ENCODE peak calls at places on chromosomes 6 and 20, in five cellular contexts. One of them, this sample, is unnamed. For H3K4me1, the result is how much of the 10 kb centered on the place peaks cover.

GRCh38 chr6:122400121-122400450 is 634 bp downstream of the HSF2 start:
- DNase-seq in cardiac muscle cell: no peak
- DNase-seq in GM23338: peak
- DNase-seq in heart right ventricle: no peak
- DNase-seq in fibroblast of lung: peak
- DNase-seq in this sample: no peak

GRCh38 chr6:15329154-15329781 is 83.4 kb downstream of the JARID2 start:
- DNase-seq in GM23338: no peak
- DNase-seq in fibroblast of lung: peak
- DNase-seq in cardiac muscle cell: no peak
- DNase-seq in heart right ventricle: no peak
- DNase-seq in this sample: no peak

GRCh38 chr6:148021135-148021534 is 321.5 kb upstream of the SASH1 start:
- DNase-seq in cardiac muscle cell: no peak
- DNase-seq in fibroblast of lung: no peak
- DNase-seq in GM23338: no peak
- DNase-seq in heart right ventricle: no peak
- DNase-seq in this sample: no peak

GRCh38 chr6:113570176-113570575 is 287.0 kb upstream of the MARCKS start:
- DNase-seq in heart right ventricle: no peak
- DNase-seq in cardiac muscle cell: no peak
- DNase-seq in fibroblast of lung: peak
- DNase-seq in GM23338: no peak
- DNase-seq in this sample: no peak

GRCh38 chr6:170084166-170084730 is 206.6 kb downstream of the DLL1 start:
- DNase-seq in cardiac muscle cell: no peak
- DNase-seq in GM23338: no peak
- DNase-seq in heart right ventricle: no peak
- DNase-seq in fibroblast of lung: no peak
- DNase-seq in this sample: no peak

GRCh38 chr6:111846061-111846460 is 27.2 kb downstream of the FYN start:
- DNase-seq in GM23338: no peak
- DNase-seq in heart right ventricle: no peak
- DNase-seq in fibroblast of lung: no peak
- DNase-seq in cardiac muscle cell: no peak
- DNase-seq in this sample: no peak

GRCh38 chr6:39540454-39540853 is 184.8 kb downstream of the KIF6 start:
- DNase-seq in cardiac muscle cell: no peak
- DNase-seq in fibroblast of lung: no peak
- DNase-seq in GM23338: no peak
- DNase-seq in heart right ventricle: no peak
- DNase-seq in this sample: no peak

GRCh38 chr20:41155267-41155666 is 17.9 kb downstream of the PLCG1 start:
- DNase-seq in heart right ventricle: no peak
- DNase-seq in GM23338: no peak
- DNase-seq in fibroblast of lung: peak
- DNase-seq in cardiac muscle cell: no peak
- DNase-seq in this sample: no peak

GRCh38 chr6:167467793-167468431 is 143.0 kb downstream of the TTLL2 start:
- DNase-seq in heart right ventricle: no peak
- DNase-seq in fibroblast of lung: no peak
- DNase-seq in cardiac muscle cell: no peak
- DNase-seq in GM23338: no peak
- DNase-seq in this sample: no peak

GRCh38 chr6:39849764-39850163 is 57.6 kb downstream of the DAAM2 start:
- DNase-seq in fibroblast of lung: no peak
- DNase-seq in GM23338: no peak
- DNase-seq in heart right ventricle: no peak
- DNase-seq in cardiac muscle cell: no peak
- DNase-seq in this sample: no peak

GRCh38 chr6:14728396-14729024 is 517.4 kb upstream of the JARID2 start:
- DNase-seq in fibroblast of lung: peak
- DNase-seq in GM23338: no peak
- DNase-seq in heart right ventricle: no peak
- DNase-seq in cardiac muscle cell: no peak
- DNase-seq in this sample: peak

GRCh38 chr6:14822689-14823088 is 423.2 kb upstream of the JARID2 start:
- DNase-seq in cardiac muscle cell: no peak
- DNase-seq in fibroblast of lung: peak
- DNase-seq in GM23338: no peak
- DNase-seq in heart right ventricle: no peak
- DNase-seq in this sample: no peak

GRCh38 chr20:20743511-20744169 is 31.2 kb upstream of the RALGAPA2 start:
- DNase-seq in fibroblast of lung: peak
- DNase-seq in GM23338: peak
- DNase-seq in heart right ventricle: peak
- DNase-seq in cardiac muscle cell: peak
- DNase-seq in this sample: no peak

GRCh38 chr6:40674170-40674569 is 87.0 kb upstream of the LRFN2 start:
- DNase-seq in GM23338: no peak
- DNase-seq in heart right ventricle: no peak
- DNase-seq in fibroblast of lung: no peak
- DNase-seq in cardiac muscle cell: no peak
- DNase-seq in this sample: no peak

GRCh38 chr6:10759884-10760329 is 12.3 kb downstream of the TMEM14B start:
- DNase-seq in fibroblast of lung: peak
- DNase-seq in cardiac muscle cell: no peak
- DNase-seq in heart right ventricle: no peak
- DNase-seq in GM23338: no peak
- DNase-seq in this sample: no peak

GRCh38 chr6:168390746-168391400 is 50.1 kb upstream of the SMOC2 start:
- DNase-seq in GM23338: no peak
- DNase-seq in cardiac muscle cell: no peak
- DNase-seq in fibroblast of lung: no peak
- DNase-seq in heart right ventricle: no peak
- DNase-seq in this sample: no peak

GRCh38 chr20:15887387-15887786 is 685.9 kb downstream of the KIF16B start:
- DNase-seq in fibroblast of lung: no peak
- DNase-seq in GM23338: no peak
- DNase-seq in cardiac muscle cell: no peak
- DNase-seq in heart right ventricle: no peak
- DNase-seq in this sample: no peak

GRCh38 chr20:20465259-20465658 is 97.4 kb downstream of the INSM1 start:
- DNase-seq in fibroblast of lung: no peak
- DNase-seq in GM23338: peak
- DNase-seq in cardiac muscle cell: no peak
- DNase-seq in heart right ventricle: no peak
- DNase-seq in this sample: peak

GRCh38 chr6:70667256-70667710 is 400 bp upstream of the SMAP1 start:
- DNase-seq in fibroblast of lung: peak
- DNase-seq in cardiac muscle cell: no peak
- DNase-seq in heart right ventricle: no peak
- DNase-seq in GM23338: no peak
- DNase-seq in this sample: no peak

GRCh38 chr6:76684881-76685280 is 612.4 kb upstream of the IMPG1 start:
- DNase-seq in heart right ventricle: no peak
- DNase-seq in cardiac muscle cell: peak
- DNase-seq in fibroblast of lung: peak
- DNase-seq in GM23338: peak
- DNase-seq in this sample: no peak

GRCh38 chr20:32126919-32127318 is 17.4 kb downstream of the TM9SF4 start:
- DNase-seq in GM23338: no peak
- DNase-seq in heart right ventricle: no peak
- DNase-seq in fibroblast of lung: no peak
- DNase-seq in cardiac muscle cell: no peak
- DNase-seq in this sample: no peak

GRCh38 chr20:24777746-24778145 is 171.3 kb upstream of the CST7 start:
- DNase-seq in GM23338: no peak
- DNase-seq in heart right ventricle: no peak
- DNase-seq in cardiac muscle cell: no peak
- DNase-seq in fibroblast of lung: no peak
- DNase-seq in this sample: no peak

GRCh38 chr20:16778159-16778558 is 30.0 kb downstream of the OTOR start:
- DNase-seq in heart right ventricle: no peak
- DNase-seq in fibroblast of lung: no peak
- DNase-seq in cardiac muscle cell: no peak
- DNase-seq in GM23338: no peak
- DNase-seq in this sample: no peak

GRCh38 chr6:66508433-66508832 is 801.4 kb upstream of the EYS start:
- DNase-seq in cardiac muscle cell: no peak
- DNase-seq in GM23338: no peak
- DNase-seq in heart right ventricle: no peak
- DNase-seq in fibroblast of lung: peak
- DNase-seq in this sample: no peak

GRCh38 chr6:108996208-108996607 is 98.4 kb downstream of the SESN1 start:
- DNase-seq in GM23338: no peak
- DNase-seq in fibroblast of lung: no peak
- DNase-seq in cardiac muscle cell: no peak
- DNase-seq in heart right ventricle: no peak
- DNase-seq in this sample: no peak

GRCh38 chr6:108998460-108998859 is 96.2 kb downstream of the SESN1 start:
- DNase-seq in fibroblast of lung: peak
- DNase-seq in heart right ventricle: no peak
- DNase-seq in GM23338: no peak
- DNase-seq in cardiac muscle cell: no peak
- DNase-seq in this sample: no peak

GRCh38 chr6:108999428-108999827 is 95.2 kb downstream of the SESN1 start:
- DNase-seq in GM23338: no peak
- DNase-seq in fibroblast of lung: no peak
- DNase-seq in cardiac muscle cell: no peak
- DNase-seq in heart right ventricle: no peak
- DNase-seq in this sample: no peak

GRCh38 chr6:108993876-108994275 is 100.8 kb downstream of the SESN1 start:
- DNase-seq in fibroblast of lung: no peak
- DNase-seq in GM23338: peak
- DNase-seq in cardiac muscle cell: no peak
- DNase-seq in heart right ventricle: no peak
- DNase-seq in this sample: no peak

DNA sequence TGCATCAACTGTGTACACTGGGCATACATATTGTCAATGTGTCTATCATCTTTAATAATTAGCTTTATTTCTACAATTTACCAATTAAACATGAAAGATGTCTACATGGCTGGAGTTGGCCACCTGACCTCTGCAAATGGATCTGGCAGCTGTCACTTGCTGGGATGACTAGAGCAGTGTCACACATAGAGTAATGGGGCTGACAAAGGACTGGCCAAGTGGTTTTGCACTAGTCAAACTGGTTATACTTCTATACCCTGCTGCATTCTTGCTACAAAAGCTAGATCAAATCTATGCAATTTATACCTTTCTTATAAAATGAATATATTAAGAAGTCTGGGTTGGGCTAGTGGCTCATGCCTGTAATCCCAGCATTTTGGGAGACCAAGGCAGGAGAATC is 99.3 kb downstream of the SESN1 start:
- DNase-seq in GM23338: no peak
- DNase-seq in cardiac muscle cell: no peak
- DNase-seq in heart right ventricle: no peak
- DNase-seq in fibroblast of lung: no peak
- DNase-seq in this sample: no peak
- H3K4me1 ChIP-seq in GM23338: under half
- H3K4me1 ChIP-seq in cardiac muscle cell: under half
- H3K4me1 ChIP-seq in heart right ventricle: under half
- H3K4me1 ChIP-seq in fibroblast of lung: under half
- H3K4me1 ChIP-seq in this sample: under half

GRCh38 chr20:44954198-44954597 is 6.0 kb downstream of the TOMM34 start:
- DNase-seq in heart right ventricle: no peak
- DNase-seq in cardiac muscle cell: no peak
- DNase-seq in GM23338: no peak
- DNase-seq in fibroblast of lung: no peak
- DNase-seq in this sample: no peak

GRCh38 chr20:44956410-44956809 is 3.8 kb downstream of the TOMM34 start:
- DNase-seq in heart right ventricle: no peak
- DNase-seq in fibroblast of lung: no peak
- DNase-seq in cardiac muscle cell: no peak
- DNase-seq in GM23338: no peak
- DNase-seq in this sample: no peak

GRCh38 chr20:44952731-44953130 is 7.5 kb downstream of the TOMM34 start:
- DNase-seq in cardiac muscle cell: no peak
- DNase-seq in GM23338: no peak
- DNase-seq in fibroblast of lung: no peak
- DNase-seq in heart right ventricle: no peak
- DNase-seq in this sample: no peak

GRCh38 chr20:44958276-44958675 is 1.9 kb downstream of the TOMM34 start:
- DNase-seq in heart right ventricle: no peak
- DNase-seq in fibroblast of lung: no peak
- DNase-seq in cardiac muscle cell: no peak
- DNase-seq in GM23338: no peak
- DNase-seq in this sample: no peak

GRCh38 chr20:44955270-44955669 is 4.9 kb downstream of the TOMM34 start:
- DNase-seq in heart right ventricle: no peak
- DNase-seq in GM23338: no peak
- DNase-seq in fibroblast of lung: no peak
- DNase-seq in cardiac muscle cell: no peak
- DNase-seq in this sample: no peak
- H3K4me1 ChIP-seq in heart right ventricle: under half
- H3K4me1 ChIP-seq in GM23338: under half
- H3K4me1 ChIP-seq in fibroblast of lung: under half
- H3K4me1 ChIP-seq in cardiac muscle cell: under half
- H3K4me1 ChIP-seq in this sample: under half

GRCh38 chr20:45049904-45050471 is 50.9 kb downstream of the KCNS1 start:
- DNase-seq in GM23338: no peak
- DNase-seq in cardiac muscle cell: no peak
- DNase-seq in fibroblast of lung: no peak
- DNase-seq in heart right ventricle: no peak
- DNase-seq in this sample: peak

GRCh38 chr20:45053441-45054351 is 47.2 kb downstream of the KCNS1 start:
- DNase-seq in cardiac muscle cell: no peak
- DNase-seq in GM23338: no peak
- DNase-seq in fibroblast of lung: no peak
- DNase-seq in heart right ventricle: no peak
- DNase-seq in this sample: no peak

GRCh38 chr20:45055056-45055455 is 45.9 kb downstream of the KCNS1 start:
- DNase-seq in GM23338: no peak
- DNase-seq in cardiac muscle cell: no peak
- DNase-seq in heart right ventricle: no peak
- DNase-seq in fibroblast of lung: no peak
- DNase-seq in this sample: no peak

GRCh38 chr20:45051497-45052060 is 49.3 kb downstream of the KCNS1 start:
- DNase-seq in fibroblast of lung: no peak
- DNase-seq in GM23338: no peak
- DNase-seq in cardiac muscle cell: no peak
- DNase-seq in heart right ventricle: no peak
- DNase-seq in this sample: peak

GRCh38 chr20:45052698-45053440 is 48.1 kb downstream of the KCNS1 start:
- DNase-seq in heart right ventricle: no peak
- DNase-seq in cardiac muscle cell: no peak
- DNase-seq in GM23338: no peak
- DNase-seq in fibroblast of lung: peak
- DNase-seq in this sample: peak
- H3K4me1 ChIP-seq in heart right ventricle: under half
- H3K4me1 ChIP-seq in cardiac muscle cell: under half
- H3K4me1 ChIP-seq in GM23338: under half
- H3K4me1 ChIP-seq in fibroblast of lung: under half
- H3K4me1 ChIP-seq in this sample: half or more

DNA sequence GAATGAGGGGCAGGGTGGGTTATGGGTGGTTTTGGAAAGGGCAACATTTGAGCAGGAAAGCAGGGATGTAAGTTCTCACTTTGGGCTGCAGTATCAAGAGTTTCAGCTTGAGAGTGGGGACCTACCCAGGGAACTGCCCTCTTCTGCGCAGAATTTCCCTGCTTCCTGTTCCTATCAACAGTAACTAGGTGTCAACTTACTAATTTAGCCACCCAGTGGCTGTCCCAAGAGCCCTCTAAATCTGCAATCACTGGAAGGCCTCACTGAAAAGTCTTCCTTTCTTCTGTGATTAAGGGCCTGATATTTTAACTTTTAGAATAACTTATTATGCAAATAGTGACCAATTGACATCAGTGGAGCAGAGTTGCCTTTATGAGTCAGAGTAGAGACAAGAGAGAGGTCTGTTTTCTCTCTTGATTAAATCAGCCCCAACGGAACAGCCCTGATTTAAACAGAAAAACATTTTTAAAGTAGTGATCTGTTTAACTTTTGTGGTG is 118.2 kb upstream of the RIPOR2 start:
- DNase-seq in GM23338: no peak
- DNase-seq in cardiac muscle cell: peak
- DNase-seq in fibroblast of lung: peak
- DNase-seq in heart right ventricle: no peak
- DNase-seq in this sample: no peak
- H3K4me1 ChIP-seq in GM23338: under half
- H3K4me1 ChIP-seq in cardiac muscle cell: under half
- H3K4me1 ChIP-seq in fibroblast of lung: under half
- H3K4me1 ChIP-seq in heart right ventricle: under half
- H3K4me1 ChIP-seq in this sample: under half